ENCODE peak calls at places on chromosomes 6 and 20, in six cellular contexts. S is cardiac fibroblast, O is foreskin keratinocyte, Z is K562, C is mammary epithelial cell, V is nephron progenitor cell. D is an unnamed sample.
A peak's percentile ranks its signal among the peaks of the same experiment; 100 is the strongest.

GRCh38 chr20:2871111-2871465 is 2.2 kb upstream of the PTPRA start:
- DNase-seq in S (peak; percentile 48), O (no peak), Z (peak; percentile 65), C (peak; percentile 40), V (no peak), D (no peak)

GRCh38 chr20:6164421-6165341 is 41.9 kb upstream of the FERMT1 start:
- DNase-seq in S (peak; percentile 1), O (no peak), Z (no peak), C (no peak), V (no peak), D (no peak)

GRCh38 chr6:15327271-15327670 is 81.4 kb downstream of the JARID2 start:
- DNase-seq in S (no peak), O (no peak), Z (peak; percentile 78), C (no peak), V (peak; percentile 15), D (no peak)

GRCh38 chr20:2846698-2847097 is 6.2 kb downstream of the VPS16 start:
- DNase-seq in S (no peak), O (no peak), Z (no peak), C (no peak), V (no peak), D (no peak)

GRCh38 chr6:56713285-56713684 is 70.6 kb upstream of the DST start:
- DNase-seq in S (peak; percentile 79), O (peak; percentile 62), Z (no peak), C (peak; percentile 84), V (no peak), D (no peak)

GRCh38 chr6:107079429-107079828 is 35.9 kb downstream of the BEND3 start:
- DNase-seq in S (no peak), O (no peak), Z (peak; percentile 23), C (no peak), V (no peak), D (no peak)

GRCh38 chr20:50654899-50655298 is 36.4 kb downstream of the RIPOR3 start:
- DNase-seq in S (peak; percentile 78), O (no peak), Z (no peak), C (no peak), V (no peak), D (no peak)

GRCh38 chr6:132749111-132749510 is 8.6 kb downstream of the VNN2 start:
- DNase-seq in S (peak; percentile 24), O (no peak), Z (no peak), C (no peak), V (no peak), D (no peak)

GRCh38 chr6:152233547-152234320 is 403.4 kb downstream of the SYNE1 start:
- DNase-seq in S (no peak), O (no peak), Z (no peak), C (no peak), V (no peak), D (no peak)

GRCh38 chr6:3407840-3408239 is 49.0 kb downstream of the SLC22A23 start:
- DNase-seq in S (no peak), O (no peak), Z (no peak), C (no peak), V (no peak), D (no peak)

GRCh38 chr6:46312657-46313056 is 141.9 kb upstream of the ENPP5 start:
- DNase-seq in S (no peak), O (no peak), Z (no peak), C (no peak), V (no peak), D (no peak)

GRCh38 chr6:144017167-144018094 is 9.4 kb upstream of the PLAGL1 start:
- DNase-seq in S (no peak), O (no peak), Z (no peak), C (no peak), V (no peak), D (no peak)

GRCh38 chr20:59149678-59150504 is 13.7 kb upstream of the ZNF831 start:
- DNase-seq in S (no peak), O (no peak), Z (no peak), C (no peak), V (peak; percentile 37), D (peak; percentile 57)

GRCh38 chr6:89597988-89598387 is 40.6 kb downstream of the LYRM2 start:
- DNase-seq in S (peak; percentile 49), O (peak; percentile 54), Z (peak; percentile 5), C (peak; percentile 76), V (no peak), D (no peak)

GRCh38 chr6:41182069-41183034 is 18.6 kb downstream of the TREML2 start:
- DNase-seq in S (peak; percentile 72), O (no peak), Z (peak; percentile 68), C (peak; percentile 70), V (peak; percentile 23), D (peak; percentile 54)
- TF ChIP-seq CTCF in S (peak; percentile 72), O (peak; percentile 91), Z (peak; percentile 83), C (peak; percentile 97), V (peak; percentile 50), D (peak; percentile 61)

GRCh38 chr6:40582892-40583291 is 4.3 kb downstream of the LRFN2 start:
- DNase-seq in S (no peak), O (no peak), Z (no peak), C (no peak), V (no peak), D (no peak)
- TF ChIP-seq CTCF in S (no peak), O (peak; percentile 44), Z (peak; percentile 33), C (no peak), V (peak; percentile 17), D (peak; percentile 42)

GRCh38 chr6:5395719-5396118 is 134.4 kb downstream of the FARS2 start:
- DNase-seq in S (no peak), O (no peak), Z (no peak), C (no peak), V (no peak), D (no peak)

GRCh38 chr6:5394280-5394679 is 133.0 kb downstream of the FARS2 start:
- DNase-seq in S (no peak), O (no peak), Z (no peak), C (no peak), V (no peak), D (no peak)

GRCh38 chr6:5399391-5399790 is 138.1 kb downstream of the FARS2 start:
- DNase-seq in S (no peak), O (no peak), Z (no peak), C (no peak), V (no peak), D (no peak)

GRCh38 chr6:5401845-5402738 is 140.8 kb downstream of the FARS2 start:
- DNase-seq in S (peak; percentile 55), O (no peak), Z (peak; percentile 49), C (no peak), V (no peak), D (no peak)

DNA sequence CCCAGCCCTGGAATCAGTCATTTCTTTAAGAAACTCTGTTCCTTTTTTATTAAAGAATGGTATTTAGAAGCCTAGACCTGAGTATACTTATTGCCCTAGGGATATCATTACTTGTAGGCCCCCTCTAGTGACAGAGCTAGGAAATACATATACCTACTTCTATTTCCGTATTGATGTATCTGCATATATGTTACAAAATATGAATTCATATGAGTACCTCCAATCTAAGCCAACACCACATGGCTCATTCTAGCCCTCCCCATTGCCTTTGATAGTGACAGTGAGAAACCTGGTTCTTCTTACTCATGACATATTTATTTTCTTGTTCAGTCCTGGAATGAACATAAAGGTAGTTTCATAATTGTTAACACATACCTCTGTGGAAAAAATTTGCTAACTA is 137.2 kb downstream of the FARS2 start:
- DNase-seq in S (peak; percentile 69), O (no peak), Z (peak; percentile 67), C (peak; percentile 56), V (no peak), D (no peak)
- TF ChIP-seq CTCF in S (peak; percentile 57), O (peak; percentile 74), Z (peak; percentile 77), C (peak; percentile 60), V (peak; percentile 38), D (peak; percentile 64)

GRCh38 chr6:87421576-87421975 is 13.8 kb downstream of the CFAP206 start:
- DNase-seq in S (no peak), O (peak; percentile 77), Z (no peak), C (peak; percentile 68), V (no peak), D (no peak)
- TF ChIP-seq CTCF in S (no peak), O (no peak), Z (no peak), C (no peak), V (no peak), D (no peak)

GRCh38 chr6:167761794-167762258 is 64.9 kb upstream of the AFDN start:
- DNase-seq in S (no peak), O (no peak), Z (no peak), C (no peak), V (no peak), D (no peak)
- TF ChIP-seq CTCF in S (no peak), O (no peak), Z (no peak), C (no peak), V (no peak), D (no peak)

GRCh38 chr6:19905584-19905983 is 68.4 kb downstream of the ID4 start:
- DNase-seq in S (no peak), O (peak; percentile 66), Z (no peak), C (peak; percentile 76), V (no peak), D (no peak)

GRCh38 chr6:19902201-19902600 is 65.0 kb downstream of the ID4 start:
- DNase-seq in S (no peak), O (no peak), Z (no peak), C (no peak), V (no peak), D (no peak)

GRCh38 chr6:19911223-19911622 is 74.1 kb downstream of the ID4 start:
- DNase-seq in S (no peak), O (no peak), Z (no peak), C (no peak), V (no peak), D (no peak)

GRCh38 chr6:19906161-19906560 is 69.0 kb downstream of the ID4 start:
- DNase-seq in S (peak; percentile 44), O (no peak), Z (no peak), C (no peak), V (no peak), D (no peak)
- TF ChIP-seq CTCF in S (no peak), O (no peak), Z (no peak), C (no peak), V (no peak), D (no peak)

DNA sequence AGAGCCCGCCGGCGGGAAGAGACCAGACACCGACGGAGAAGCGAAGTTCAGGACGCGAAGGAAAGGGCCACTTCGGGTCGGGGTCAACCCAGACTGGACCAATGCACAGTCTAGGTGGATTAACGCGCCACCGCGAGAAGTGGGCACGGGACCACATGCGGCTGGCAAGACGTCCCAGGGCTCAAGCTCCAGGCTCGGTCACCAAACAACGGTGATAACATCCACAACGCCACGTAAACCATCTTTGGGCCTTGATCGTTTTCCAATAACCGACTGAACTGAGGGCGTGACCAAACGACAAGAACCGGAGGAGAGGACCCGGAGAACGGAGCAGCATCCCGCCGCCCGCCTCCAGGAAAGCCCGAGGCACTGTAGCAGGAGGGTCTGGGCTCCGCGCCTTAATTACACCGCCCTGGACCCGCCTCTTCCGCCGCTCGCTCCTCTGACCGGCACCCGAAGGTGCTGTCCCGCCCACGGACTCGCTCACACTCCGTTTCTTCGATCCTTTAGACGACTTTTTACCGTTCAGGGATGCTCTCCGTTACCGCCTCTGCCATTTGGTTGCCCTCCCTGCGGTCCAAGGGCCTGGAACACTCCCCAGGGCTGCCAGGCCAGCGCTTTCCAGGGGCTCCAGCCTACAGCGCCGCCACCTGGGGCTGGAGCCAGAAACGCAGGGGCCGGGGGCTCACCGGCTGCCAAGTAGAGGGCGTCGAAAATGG is 44.1 kb downstream of the DPPA5 start:
- DNase-seq in S (peak; percentile 65), O (peak; percentile 32), Z (peak; percentile 79), C (peak; percentile 63), V (peak; percentile 63), D (peak; percentile 63)
- TF ChIP-seq CTCF in S (peak; percentile 59), O (peak; percentile 62), Z (peak; percentile 57), C (peak; percentile 10), V (peak; percentile 35), D (no peak)

GRCh38 chr20:45685896-45686295 is 15.9 kb upstream of the WFDC11 start:
- DNase-seq in S (no peak), O (no peak), Z (peak; percentile 4), C (peak; percentile 21), V (peak; percentile 16), D (peak; percentile 9)
- TF ChIP-seq CTCF in S (no peak), O (peak; percentile 41), Z (peak; percentile 12), C (peak; percentile 31), V (peak; percentile 25), D (no peak)